ENCODE peak calls at places on chromosome 20, in four cellular contexts. One of them, this sample, is unnamed.

GRCh38 chr20:63363981-63364536 is 2.9 kb upstream of the CHRNA4 start:
- DNase-seq in H7: no peak
- DNase-seq in activated CD8-positive, alpha-beta memory T cell treated with anti-CD3 and anti-CD28 coated beads for 1 hour: no peak
- DNase-seq in LoVo: no peak
- DNase-seq in this sample: no peak

GRCh38 chr20:34943808-34944568 is 11.6 kb downstream of the GSS start:
- DNase-seq in activated CD8-positive, alpha-beta memory T cell treated with anti-CD3 and anti-CD28 coated beads for 1 hour: no peak
- DNase-seq in H7: no peak
- DNase-seq in LoVo: peak; percentile 44
- DNase-seq in this sample: no peak

GRCh38 chr20:63253438-63254236 is 626 bp downstream of the NKAIN4 start:
- DNase-seq in LoVo: no peak
- DNase-seq in activated CD8-positive, alpha-beta memory T cell treated with anti-CD3 and anti-CD28 coated beads for 1 hour: no peak
- DNase-seq in H7: peak; percentile 98
- DNase-seq in this sample: peak; percentile 87

GRCh38 chr20:44309763-44310663 is 989 bp downstream of the FITM2 start:
- DNase-seq in activated CD8-positive, alpha-beta memory T cell treated with anti-CD3 and anti-CD28 coated beads for 1 hour: no peak
- DNase-seq in LoVo: peak; percentile 32
- DNase-seq in H7: peak; percentile 63
- DNase-seq in this sample: peak; percentile 66

GRCh38 chr20:59354460-59354859 is 54.0 kb downstream of the EDN3 start:
- DNase-seq in activated CD8-positive, alpha-beta memory T cell treated with anti-CD3 and anti-CD28 coated beads for 1 hour: no peak
- DNase-seq in LoVo: no peak
- DNase-seq in H7: no peak
- DNase-seq in this sample: no peak

GRCh38 chr20:49666906-49667305 is 46.8 kb downstream of the B4GALT5 start:
- DNase-seq in H7: no peak
- DNase-seq in LoVo: no peak
- DNase-seq in activated CD8-positive, alpha-beta memory T cell treated with anti-CD3 and anti-CD28 coated beads for 1 hour: no peak
- DNase-seq in this sample: no peak

GRCh38 chr20:58649288-58650180 is 1.5 kb upstream of the STX16 start:
- DNase-seq in LoVo: no peak
- DNase-seq in H7: peak; percentile 77
- DNase-seq in activated CD8-positive, alpha-beta memory T cell treated with anti-CD3 and anti-CD28 coated beads for 1 hour: no peak
- DNase-seq in this sample: no peak

GRCh38 chr20:38043512-38044300 is 10.2 kb downstream of the RPRD1B start:
- DNase-seq in H7: no peak
- DNase-seq in LoVo: no peak
- DNase-seq in activated CD8-positive, alpha-beta memory T cell treated with anti-CD3 and anti-CD28 coated beads for 1 hour: no peak
- DNase-seq in this sample: peak; percentile 79

GRCh38 chr20:43913291-43914025 is 1.2 kb upstream of the TOX2 start:
- DNase-seq in LoVo: no peak
- DNase-seq in H7: no peak
- DNase-seq in activated CD8-positive, alpha-beta memory T cell treated with anti-CD3 and anti-CD28 coated beads for 1 hour: no peak
- DNase-seq in this sample: peak; percentile 56

GRCh38 chr20:12914804-12915203 is 94.0 kb upstream of the SPTLC3 start:
- DNase-seq in activated CD8-positive, alpha-beta memory T cell treated with anti-CD3 and anti-CD28 coated beads for 1 hour: no peak
- DNase-seq in H7: no peak
- DNase-seq in LoVo: no peak
- DNase-seq in this sample: no peak

GRCh38 chr20:45911486-45912343 is at the start of gene PLTP:
- DNase-seq in H7: peak; percentile 93
- DNase-seq in LoVo: no peak
- DNase-seq in activated CD8-positive, alpha-beta memory T cell treated with anti-CD3 and anti-CD28 coated beads for 1 hour: no peak
- DNase-seq in this sample: peak; percentile 91

GRCh38 chr20:62406635-62407176 is 379 bp downstream of the CABLES2 start:
- DNase-seq in activated CD8-positive, alpha-beta memory T cell treated with anti-CD3 and anti-CD28 coated beads for 1 hour: no peak
- DNase-seq in LoVo: no peak
- DNase-seq in H7: no peak
- DNase-seq in this sample: no peak

This sample was measured in islet precursor cell.